ENCODE peak calls at places on chromosome X, in five cellular contexts. One of them, this sample, is unnamed.
A peak's percentile ranks its signal among the peaks of the same experiment; 100 is the strongest.

GRCh38 chrX:23699636-23700194 is 32.4 kb downstream of the PRDX4 start:
- DNase-seq in dorsolateral prefrontal cortex: no peak
- DNase-seq in breast epithelium: no peak
- DNase-seq in NCI-H1092: no peak
- DNase-seq in T-helper 2 cell: no peak
- DNase-seq in this sample: no peak

GRCh38 chrX:75107863-75108509 is 48.1 kb downstream of the ABCB7 start:
- DNase-seq in dorsolateral prefrontal cortex: no peak
- DNase-seq in breast epithelium: no peak
- DNase-seq in NCI-H1092: no peak
- DNase-seq in T-helper 2 cell: no peak
- DNase-seq in this sample: no peak

GRCh38 chrX:72296991-72297390 is 8.7 kb downstream of the CITED1 start:
- DNase-seq in dorsolateral prefrontal cortex: no peak
- DNase-seq in breast epithelium: no peak
- DNase-seq in NCI-H1092: no peak
- DNase-seq in T-helper 2 cell: no peak
- DNase-seq in this sample: no peak

GRCh38 chrX:6701085-6701484 is 166.2 kb upstream of the VCX3A start:
- DNase-seq in dorsolateral prefrontal cortex: no peak
- DNase-seq in breast epithelium: no peak
- DNase-seq in NCI-H1092: no peak
- DNase-seq in T-helper 2 cell: no peak
- DNase-seq in this sample: no peak

GRCh38 chrX:100413231-100413630 is 3.2 kb upstream of the PCDH19 start:
- DNase-seq in dorsolateral prefrontal cortex: no peak
- DNase-seq in breast epithelium: no peak
- DNase-seq in NCI-H1092: peak; percentile 50
- DNase-seq in T-helper 2 cell: no peak
- DNase-seq in this sample: peak; percentile 30

GRCh38 chrX:39726810-39727209 is 370.9 kb downstream of the BCOR start:
- DNase-seq in dorsolateral prefrontal cortex: no peak
- DNase-seq in breast epithelium: peak; percentile 60
- DNase-seq in NCI-H1092: no peak
- DNase-seq in T-helper 2 cell: no peak
- DNase-seq in this sample: no peak

GRCh38 chrX:17669458-17669857 is 67.8 kb upstream of the SCML1 start:
- DNase-seq in dorsolateral prefrontal cortex: no peak
- DNase-seq in breast epithelium: no peak
- DNase-seq in NCI-H1092: no peak
- DNase-seq in T-helper 2 cell: no peak
- DNase-seq in this sample: no peak

GRCh38 chrX:154369453-154370299 is 4.8 kb downstream of the FLNA start:
- DNase-seq in dorsolateral prefrontal cortex: no peak
- DNase-seq in breast epithelium: peak; percentile 86
- DNase-seq in NCI-H1092: no peak
- DNase-seq in T-helper 2 cell: peak; percentile 44
- DNase-seq in this sample: peak; percentile 80

GRCh38 chrX:1397441-1397840 is 5.5 kb upstream of the SLC25A6 start:
- DNase-seq in dorsolateral prefrontal cortex: peak; percentile 12
- DNase-seq in breast epithelium: no peak
- DNase-seq in NCI-H1092: no peak
- DNase-seq in T-helper 2 cell: no peak
- DNase-seq in this sample: no peak

GRCh38 chrX:111868726-111869638 is 7.0 kb upstream of the TRPC5OS start:
- DNase-seq in dorsolateral prefrontal cortex: no peak
- DNase-seq in breast epithelium: no peak
- DNase-seq in NCI-H1092: no peak
- DNase-seq in T-helper 2 cell: no peak
- DNase-seq in this sample: no peak

GRCh38 chrX:41001327-41001726 is 83.9 kb upstream of the USP9X start:
- DNase-seq in dorsolateral prefrontal cortex: no peak
- DNase-seq in breast epithelium: no peak
- DNase-seq in NCI-H1092: no peak
- DNase-seq in T-helper 2 cell: no peak
- DNase-seq in this sample: no peak

GRCh38 chrX:3244203-3244743 is 102.2 kb downstream of the MXRA5 start:
- DNase-seq in dorsolateral prefrontal cortex: no peak
- DNase-seq in breast epithelium: no peak
- DNase-seq in NCI-H1092: no peak
- DNase-seq in T-helper 2 cell: no peak
- DNase-seq in this sample: peak; percentile 3

GRCh38 chrX:1239681-1240142 is 27.3 kb upstream of the CRLF2 start:
- DNase-seq in dorsolateral prefrontal cortex: peak; percentile 54
- DNase-seq in breast epithelium: peak; percentile 20
- DNase-seq in NCI-H1092: no peak
- DNase-seq in T-helper 2 cell: no peak
- DNase-seq in this sample: no peak

GRCh38 chrX:47370278-47370677 is at the start of gene ZNF157:
- DNase-seq in dorsolateral prefrontal cortex: no peak
- DNase-seq in breast epithelium: no peak
- DNase-seq in NCI-H1092: no peak
- DNase-seq in T-helper 2 cell: no peak
- DNase-seq in this sample: no peak

GRCh38 chrX:7215842-7216241 is 67.9 kb upstream of the PUDP start:
- DNase-seq in dorsolateral prefrontal cortex: no peak
- DNase-seq in breast epithelium: no peak
- DNase-seq in NCI-H1092: no peak
- DNase-seq in T-helper 2 cell: no peak
- DNase-seq in this sample: no peak